ENCODE peak calls at places on chromosomes 6 and 20, in five cellular contexts. X, E, Q, R and U are unnamed samples.

GRCh38 chr6:156109713-156110112 is 654.1 kb upstream of the NOX3 start:
- DNase-seq in X (no peak), E (no peak), Q (no peak), R (no peak), U (no peak)

GRCh38 chr6:98980814-98981213 is 33.1 kb upstream of the FBXL4 start:
- DNase-seq in X (no peak), E (no peak), Q (no peak), R (no peak), U (no peak)

GRCh38 chr6:31586596-31586995 is 519 bp downstream of the LST1 start:
- DNase-seq in X (peak; percentile 99), E (no peak), Q (peak; percentile 77), R (no peak), U (no peak)

GRCh38 chr6:27242589-27243265 is 4.8 kb upstream of the PRSS16 start:
- DNase-seq in X (no peak), E (no peak), Q (peak; percentile 45), R (no peak), U (no peak)

GRCh38 chr6:167734662-167735497 is 91.8 kb upstream of the AFDN start:
- DNase-seq in X (no peak), E (no peak), Q (no peak), R (no peak), U (no peak)

GRCh38 chr6:139250296-139251274 is 41.2 kb downstream of the TXLNB start:
- DNase-seq in X (peak; percentile 78), E (peak; percentile 66), Q (peak; percentile 91), R (peak; percentile 40), U (no peak)

GRCh38 chr20:19026901-19027644 is 185.4 kb upstream of the SLC24A3 start:
- DNase-seq in X (no peak), E (no peak), Q (peak; percentile 82), R (no peak), U (no peak)

GRCh38 chr6:131960371-131961133 is 9.4 kb upstream of the CCN2 start:
- DNase-seq in X (no peak), E (no peak), Q (no peak), R (no peak), U (no peak)

GRCh38 chr20:437787-438486 is 24.4 kb downstream of the TBC1D20 start:
- DNase-seq in X (no peak), E (no peak), Q (peak; percentile 49), R (no peak), U (no peak)

GRCh38 chr20:35014537-35014936 is 58.9 kb downstream of the MYH7B start:
- DNase-seq in X (no peak), E (no peak), Q (no peak), R (no peak), U (no peak)

GRCh38 chr6:80143312-80143960 is 37.0 kb downstream of the BCKDHB start:
- DNase-seq in X (no peak), E (peak; percentile 69), Q (peak; percentile 84), R (no peak), U (peak; percentile 30)

GRCh38 chr6:89081129-89081422 is 525 bp downstream of the PNRC1 start:
- DNase-seq in X (no peak), E (no peak), Q (no peak), R (no peak), U (no peak)

GRCh38 chr20:59955131-59955796 is 3.0 kb upstream of the CDH26 start:
- DNase-seq in X (peak; percentile 63), E (no peak), Q (no peak), R (peak; percentile 40), U (peak; percentile 20)

GRCh38 chr6:122568350-122568749 is 41.9 kb upstream of the PKIB start:
- DNase-seq in X (no peak), E (no peak), Q (no peak), R (no peak), U (no peak)

GRCh38 chr6:19860235-19860877 is 23.2 kb downstream of the ID4 start:
- DNase-seq in X (no peak), E (no peak), Q (no peak), R (no peak), U (peak; percentile 50)

GRCh38 chr20:52996726-52997125 is 24.6 kb downstream of the TSHZ2 start:
- DNase-seq in X (no peak), E (no peak), Q (no peak), R (no peak), U (no peak)

GRCh38 chr6:107655245-107655644 is 165.3 kb downstream of the SOBP start:
- DNase-seq in X (peak; percentile 36), E (no peak), Q (no peak), R (no peak), U (no peak)

GRCh38 chr6:167907837-167908681 is 81.3 kb downstream of the AFDN start:
- DNase-seq in X (peak; percentile 16), E (no peak), Q (no peak), R (peak; percentile 6), U (peak; percentile 42)

GRCh38 chr20:12371955-12372354 is 454.3 kb downstream of the BTBD3 start:
- DNase-seq in X (no peak), E (no peak), Q (no peak), R (no peak), U (no peak)

GRCh38 chr6:105320766-105321165 is 82.1 kb downstream of the PREP start:
- DNase-seq in X (no peak), E (no peak), Q (no peak), R (no peak), U (no peak)

GRCh38 chr6:122059918-122060317 is 339.5 kb upstream of the HSF2 start:
- DNase-seq in X (no peak), E (no peak), Q (no peak), R (no peak), U (no peak)

GRCh38 chr20:25148181-25148981 is 47.1 kb upstream of the ENTPD6 start:
- DNase-seq in X (no peak), E (peak; percentile 58), Q (peak; percentile 91), R (no peak), U (peak; percentile 19)

GRCh38 chr20:50931306-50932015 is at the start of gene ADNP:
- DNase-seq in X (peak; percentile 96), E (peak; percentile 95), Q (peak; percentile 97), R (peak; percentile 58), U (peak; percentile 88)

GRCh38 chr6:92586236-92586977 is 833.0 kb downstream of the EPHA7 start:
- DNase-seq in X (no peak), E (peak; percentile 10), Q (no peak), R (no peak), U (no peak)

DNA sequence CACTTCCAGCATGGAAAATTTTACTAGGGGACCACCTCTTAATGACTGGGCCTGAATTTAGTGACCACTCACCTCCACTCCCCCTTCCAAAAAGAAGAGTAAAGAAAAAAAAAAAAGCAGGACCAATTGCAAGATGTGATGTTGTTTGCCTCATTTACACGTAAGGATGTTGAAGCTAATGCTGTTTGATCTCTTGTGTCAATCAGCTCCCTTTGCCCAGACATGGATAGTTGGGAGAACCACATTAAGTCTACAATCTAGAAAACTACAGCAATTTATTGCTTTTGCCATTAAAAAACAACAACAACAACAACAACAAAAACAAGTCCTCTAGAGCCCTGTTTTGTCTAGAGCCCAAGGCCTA is 11.0 kb upstream of the DSTN start:
- DNase-seq in X (no peak), E (no peak), Q (no peak), R (no peak), U (no peak)
- TF ChIP-seq POLR2A in X (no peak), E (no peak), Q (no peak), R (no peak), U (no peak)

DNA sequence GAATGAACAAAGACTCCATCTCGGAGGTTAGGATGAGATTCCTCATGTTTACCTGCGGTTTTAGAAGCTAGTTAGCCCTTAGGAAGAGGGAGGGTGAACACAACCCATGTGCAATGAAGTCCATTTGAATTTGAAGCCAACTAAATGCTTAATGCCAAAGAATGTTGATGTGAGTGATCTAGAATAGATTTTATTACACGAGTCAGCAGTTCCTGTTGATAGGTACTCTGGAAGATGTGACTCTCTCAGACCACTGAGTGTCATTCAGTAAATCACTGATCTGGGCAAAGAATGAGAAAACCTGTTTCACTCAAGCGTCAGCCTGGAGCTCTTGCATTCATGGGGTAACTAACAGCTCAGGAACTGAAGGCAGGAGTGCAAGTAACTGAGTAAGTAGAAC is 106.3 kb downstream of the TBC1D7 start:
- DNase-seq in X (no peak), E (no peak), Q (no peak), R (no peak), U (no peak)
- TF ChIP-seq POLR2A in X (no peak), E (no peak), Q (no peak), R (no peak), U (no peak)

DNA sequence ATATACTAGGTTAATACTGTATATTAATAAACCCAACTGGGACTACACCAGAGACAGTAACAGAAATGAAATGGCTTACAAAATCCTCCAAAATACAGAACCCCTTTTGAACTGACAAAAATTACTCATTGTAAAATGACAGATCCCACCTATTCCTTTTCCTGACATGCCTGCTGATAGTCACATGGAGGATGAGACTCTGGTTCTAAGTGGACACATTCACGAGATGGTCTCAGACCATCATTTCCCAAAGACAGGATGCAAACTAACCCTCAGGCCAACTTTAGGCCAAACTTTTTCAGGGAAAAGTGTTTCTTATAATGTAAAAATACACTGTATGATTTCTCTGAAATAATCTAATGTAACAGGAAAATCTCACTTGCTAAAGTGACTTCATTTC is 22.5 kb downstream of the TBC1D7 start:
- DNase-seq in X (no peak), E (no peak), Q (no peak), R (no peak), U (no peak)
- TF ChIP-seq POLR2A in X (no peak), E (no peak), Q (no peak), R (no peak), U (no peak)

GRCh38 chr20:31603822-31604566 is 1.1 kb upstream of the ID1 start:
- DNase-seq in X (peak; percentile 90), E (peak; percentile 97), Q (peak; percentile 99), R (peak; percentile 82), U (peak; percentile 95)
- TF ChIP-seq POLR2A in X (no peak), E (peak; percentile 85), Q (no peak), R (peak; percentile 90), U (peak; percentile 93)

DNA sequence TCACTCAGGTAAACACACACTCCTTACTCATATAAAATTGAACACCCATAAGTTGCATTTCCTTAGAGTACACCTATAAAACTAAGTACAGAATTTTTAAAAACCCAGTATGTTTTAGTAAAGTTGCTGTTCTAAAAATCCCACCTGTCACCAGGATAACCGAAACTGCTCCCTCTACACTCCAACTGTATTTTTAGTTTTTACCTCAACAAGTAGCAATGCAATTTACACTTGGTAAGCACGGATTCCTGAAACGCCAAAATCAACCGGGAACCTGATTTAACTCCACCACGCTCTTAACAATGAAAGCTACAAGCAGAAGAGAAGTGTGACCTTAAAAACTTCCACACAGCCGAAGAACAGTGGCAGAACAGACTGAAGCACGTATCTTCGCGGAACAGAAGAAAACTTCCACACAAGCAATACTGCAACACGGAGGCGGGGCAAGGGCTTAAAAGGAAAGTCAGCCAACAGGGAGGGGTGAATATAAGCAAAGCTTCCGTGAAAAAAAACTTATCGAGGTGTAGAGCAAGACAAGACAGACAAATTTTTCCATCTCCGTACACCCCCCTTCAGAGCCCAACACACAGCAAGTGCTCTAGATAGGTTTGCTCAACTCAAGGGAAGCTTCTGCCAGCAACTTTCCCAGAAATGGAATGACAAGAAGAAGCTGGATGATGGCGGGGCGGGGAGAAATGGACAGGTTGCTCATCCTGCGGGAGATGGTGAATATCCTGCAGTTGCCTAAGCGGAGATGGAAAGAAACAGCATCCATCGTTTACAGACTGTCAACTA is 1.4 kb downstream of the STAU1 start:
- DNase-seq in X (peak; percentile 77), E (peak; percentile 51), Q (peak; percentile 91), R (peak; percentile 44), U (peak; percentile 58)
- TF ChIP-seq POLR2A in X (no peak), E (no peak), Q (no peak), R (no peak), U (peak; percentile 50)